ENCODE peak calls at places on chromosomes 11 and 22, in four cellular contexts. One of them, this sample, is unnamed.

GRCh38 chr11:116813170-116813569 is 9.9 kb downstream of the APOA4 start:
- DNase-seq in Calu3: no peak
- DNase-seq in PC-3: no peak
- DNase-seq in neural crest cell: no peak
- DNase-seq in this sample: no peak

GRCh38 chr11:128759597-128759996 is 65.7 kb downstream of the FLI1 start:
- DNase-seq in neural crest cell: no peak
- DNase-seq in PC-3: no peak
- DNase-seq in Calu3: no peak
- DNase-seq in this sample: peak

GRCh38 chr22:40417041-40417440 is 46.6 kb downstream of the SGSM3 start:
- DNase-seq in Calu3: no peak
- DNase-seq in neural crest cell: no peak
- DNase-seq in PC-3: no peak
- DNase-seq in this sample: no peak

GRCh38 chr22:29203456-29203855 is 2.2 kb upstream of the EMID1 start:
- DNase-seq in neural crest cell: no peak
- DNase-seq in PC-3: no peak
- DNase-seq in Calu3: no peak
- DNase-seq in this sample: no peak

GRCh38 chr22:45453764-45454163 is 40.3 kb downstream of the RIBC2 start:
- DNase-seq in neural crest cell: no peak
- DNase-seq in Calu3: no peak
- DNase-seq in PC-3: no peak
- DNase-seq in this sample: no peak

GRCh38 chr11:65185166-65185565 is 3.4 kb downstream of the CAPN1 start:
- DNase-seq in PC-3: no peak
- DNase-seq in neural crest cell: no peak
- DNase-seq in Calu3: no peak
- DNase-seq in this sample: no peak

GRCh38 chr22:44407404-44408226 is 90.4 kb downstream of the RTL6 start:
- DNase-seq in PC-3: no peak
- DNase-seq in neural crest cell: no peak
- DNase-seq in Calu3: no peak
- DNase-seq in this sample: no peak

GRCh38 chr11:15539645-15540044 is 424.9 kb downstream of the INSC start:
- DNase-seq in PC-3: no peak
- DNase-seq in neural crest cell: no peak
- DNase-seq in Calu3: no peak
- DNase-seq in this sample: no peak

GRCh38 chr11:128796275-128796674 is 70.8 kb downstream of the KCNJ1 start:
- DNase-seq in neural crest cell: no peak
- DNase-seq in PC-3: peak
- DNase-seq in Calu3: no peak
- DNase-seq in this sample: peak

GRCh38 chr11:73982595-73982989 is at the start of gene UCP2:
- DNase-seq in neural crest cell: peak
- DNase-seq in Calu3: peak
- DNase-seq in PC-3: peak
- DNase-seq in this sample: peak

GRCh38 chr22:21028277-21029251 is 3.8 kb downstream of the SLC7A4 start:
- DNase-seq in neural crest cell: no peak
- DNase-seq in Calu3: no peak
- DNase-seq in PC-3: no peak
- DNase-seq in this sample: no peak

GRCh38 chr11:86346513-86346912 is 28.2 kb upstream of the CCDC81 start:
- DNase-seq in Calu3: no peak
- DNase-seq in neural crest cell: no peak
- DNase-seq in PC-3: no peak
- DNase-seq in this sample: no peak

GRCh38 chr11:34988294-34989255 is 72.2 kb downstream of the PDHX start:
- DNase-seq in PC-3: no peak
- DNase-seq in Calu3: no peak
- DNase-seq in neural crest cell: no peak
- DNase-seq in this sample: no peak

GRCh38 chr11:7348432-7349298 is 97.0 kb downstream of the SYT9 start:
- DNase-seq in neural crest cell: no peak
- DNase-seq in PC-3: peak
- DNase-seq in Calu3: no peak
- DNase-seq in this sample: peak

GRCh38 chr11:19025799-19026406 is 34.6 kb downstream of the MRGPRX2 start:
- DNase-seq in Calu3: no peak
- DNase-seq in PC-3: peak
- DNase-seq in neural crest cell: no peak
- DNase-seq in this sample: peak

GRCh38 chr11:99069831-99070444 is 49.2 kb downstream of the CNTN5 start:
- DNase-seq in PC-3: peak
- DNase-seq in neural crest cell: no peak
- DNase-seq in Calu3: peak
- DNase-seq in this sample: peak

This sample was measured in cardiac muscle cell.